ENCODE peak calls at places on chromosome 13, in four cellular contexts. O is IMR-90, Y is suprapubic skin, W is upper lobe of left lung. H is an unnamed sample. For H3K4me1 and H3K9me3, the result is how much of the 10 kb centered on the place peaks cover.

GRCh38 chr13:83153833-83154232 is 728.4 kb downstream of the SLITRK1 start:
- DNase-seq in O (no peak), Y (no peak), W (no peak), H (no peak)

GRCh38 chr13:30002577-30002976 is 152.2 kb upstream of the UBL3 start:
- DNase-seq in O (peak), Y (no peak), W (no peak), H (no peak)

GRCh38 chr13:112160558-112160957 is 93.6 kb downstream of the SOX1 start:
- DNase-seq in O (no peak), Y (no peak), W (no peak), H (no peak)

GRCh38 chr13:50387124-50387581 is 371.9 kb downstream of the KCNRG start:
- DNase-seq in O (peak), Y (no peak), W (peak), H (peak)

GRCh38 chr13:113564331-113565023 is 20.1 kb upstream of the TFDP1 start:
- DNase-seq in O (no peak), Y (no peak), W (no peak), H (peak)

GRCh38 chr13:65653548-65654078 is 1576.5 kb downstream of the PCDH9 start:
- DNase-seq in O (no peak), Y (no peak), W (no peak), H (no peak)

GRCh38 chr13:50334944-50335343 is 319.7 kb downstream of the KCNRG start:
- DNase-seq in O (peak), Y (no peak), W (no peak), H (no peak)

GRCh38 chr13:100506154-100506553 is 82.4 kb downstream of the GGACT start:
- DNase-seq in O (no peak), Y (no peak), W (no peak), H (no peak)

GRCh38 chr13:45967589-45967988 is 85.0 kb downstream of the ZC3H13 start:
- DNase-seq in O (no peak), Y (no peak), W (no peak), H (no peak)

GRCh38 chr13:104816716-104817115 is 1718.7 kb downstream of the EFNB2 start:
- DNase-seq in O (no peak), Y (no peak), W (no peak), H (no peak)

GRCh38 chr13:51364404-51365008 is 25.0 kb downstream of the SERPINE3 start:
- DNase-seq in O (peak), Y (no peak), W (no peak), H (no peak)

GRCh38 chr13:99501952-99502310 is 659 bp downstream of the TM9SF2 start:
- DNase-seq in O (peak), Y (peak), W (peak), H (no peak)

GRCh38 chr13:72004236-72004635 is 137.2 kb upstream of the DACH1 start:
- DNase-seq in O (no peak), Y (no peak), W (no peak), H (no peak)

GRCh38 chr13:87884874-87885273 is 213.7 kb downstream of the SLITRK5 start:
- DNase-seq in O (peak), Y (no peak), W (no peak), H (no peak)

GRCh38 chr13:33322965-33323668 is 37.6 kb upstream of the STARD13 start:
- DNase-seq in O (no peak), Y (no peak), W (no peak), H (no peak)

GRCh38 chr13:76829572-76830327 is 56.5 kb downstream of the KCTD12 start:
- DNase-seq in O (no peak), Y (no peak), W (no peak), H (no peak)

GRCh38 chr13:95073826-95074345 is 227.4 kb downstream of the ABCC4 start:
- DNase-seq in O (no peak), Y (no peak), W (no peak), H (no peak)

GRCh38 chr13:101512650-101513049 is 60.2 kb downstream of the ITGBL1 start:
- DNase-seq in O (no peak), Y (no peak), W (no peak), H (no peak)

GRCh38 chr13:23992722-23993438 is 95.6 kb upstream of the C1QTNF9B start:
- DNase-seq in O (no peak), Y (no peak), W (no peak), H (no peak)

GRCh38 chr13:28568286-28568685 is 73.4 kb upstream of the FLT1 start:
- DNase-seq in O (peak), Y (no peak), W (peak), H (no peak)

GRCh38 chr13:61664821-61665705 is 249.4 kb upstream of the PCDH20 start:
- DNase-seq in O (no peak), Y (no peak), W (no peak), H (peak)

GRCh38 chr13:60267498-60268202 is 103.9 kb upstream of the DIAPH3 start:
- DNase-seq in O (no peak), Y (no peak), W (peak), H (no peak)

GRCh38 chr13:51396352-51396751 is 56.5 kb downstream of the INTS6 start:
- DNase-seq in O (peak), Y (no peak), W (no peak), H (no peak)

GRCh38 chr13:48727252-48728011 is 73.7 kb downstream of the CYSLTR2 start:
- DNase-seq in O (peak), Y (no peak), W (no peak), H (no peak)

GRCh38 chr13:46168341-46168740 is 13.6 kb downstream of the LCP1 start:
- DNase-seq in O (no peak), Y (no peak), W (peak), H (peak)

GRCh38 chr13:99260216-99260615 is 2.0 kb upstream of the GPR18 start:
- DNase-seq in O (peak), Y (no peak), W (no peak), H (no peak)

GRCh38 chr13:113822266-113822665 is 41.6 kb downstream of the GAS6 start:
- DNase-seq in O (no peak), Y (no peak), W (no peak), H (no peak)

GRCh38 chr13:36298535-36299068 is 988 bp upstream of the CCDC169 start:
- DNase-seq in O (no peak), Y (no peak), W (no peak), H (no peak)

GRCh38 chr13:30216111-30216510 is 91.2 kb downstream of the KATNAL1 start:
- DNase-seq in O (no peak), Y (no peak), W (no peak), H (no peak)

GRCh38 chr13:55563267-55563666 is 1577.5 kb upstream of the PRR20A start:
- DNase-seq in O (no peak), Y (no peak), W (no peak), H (no peak)

GRCh38 chr13:47117268-47117667 is 220.4 kb upstream of the HTR2A start:
- DNase-seq in O (peak), Y (no peak), W (no peak), H (no peak)

GRCh38 chr13:101942038-101942437 is 459.8 kb downstream of the FGF14 start:
- DNase-seq in O (peak), Y (no peak), W (no peak), H (no peak)

GRCh38 chr13:80341771-80342271 is 895 bp upstream of the SPRY2 start:
- DNase-seq in O (peak), Y (peak), W (peak), H (peak)

GRCh38 chr13:45178349-45179142 is 22.3 kb downstream of the KCTD4 start:
- DNase-seq in O (peak), Y (no peak), W (no peak), H (no peak)

GRCh38 chr13:73767747-73768315 is 366.4 kb downstream of the KLF12 start:
- DNase-seq in O (no peak), Y (no peak), W (no peak), H (no peak)

GRCh38 chr13:27448308-27448707 is 2.1 kb downstream of the MTIF3 start:
- DNase-seq in O (no peak), Y (no peak), W (no peak), H (no peak)

GRCh38 chr13:27449081-27449603 is 1.2 kb downstream of the MTIF3 start:
- DNase-seq in O (no peak), Y (no peak), W (no peak), H (no peak)

GRCh38 chr13:27450921-27451461 is 627 bp upstream of the MTIF3 start:
- DNase-seq in O (peak), Y (peak), W (peak), H (peak)

GRCh38 chr13:27446986-27447583 is 3.3 kb downstream of the MTIF3 start:
- DNase-seq in O (no peak), Y (no peak), W (no peak), H (no peak)

DNA sequence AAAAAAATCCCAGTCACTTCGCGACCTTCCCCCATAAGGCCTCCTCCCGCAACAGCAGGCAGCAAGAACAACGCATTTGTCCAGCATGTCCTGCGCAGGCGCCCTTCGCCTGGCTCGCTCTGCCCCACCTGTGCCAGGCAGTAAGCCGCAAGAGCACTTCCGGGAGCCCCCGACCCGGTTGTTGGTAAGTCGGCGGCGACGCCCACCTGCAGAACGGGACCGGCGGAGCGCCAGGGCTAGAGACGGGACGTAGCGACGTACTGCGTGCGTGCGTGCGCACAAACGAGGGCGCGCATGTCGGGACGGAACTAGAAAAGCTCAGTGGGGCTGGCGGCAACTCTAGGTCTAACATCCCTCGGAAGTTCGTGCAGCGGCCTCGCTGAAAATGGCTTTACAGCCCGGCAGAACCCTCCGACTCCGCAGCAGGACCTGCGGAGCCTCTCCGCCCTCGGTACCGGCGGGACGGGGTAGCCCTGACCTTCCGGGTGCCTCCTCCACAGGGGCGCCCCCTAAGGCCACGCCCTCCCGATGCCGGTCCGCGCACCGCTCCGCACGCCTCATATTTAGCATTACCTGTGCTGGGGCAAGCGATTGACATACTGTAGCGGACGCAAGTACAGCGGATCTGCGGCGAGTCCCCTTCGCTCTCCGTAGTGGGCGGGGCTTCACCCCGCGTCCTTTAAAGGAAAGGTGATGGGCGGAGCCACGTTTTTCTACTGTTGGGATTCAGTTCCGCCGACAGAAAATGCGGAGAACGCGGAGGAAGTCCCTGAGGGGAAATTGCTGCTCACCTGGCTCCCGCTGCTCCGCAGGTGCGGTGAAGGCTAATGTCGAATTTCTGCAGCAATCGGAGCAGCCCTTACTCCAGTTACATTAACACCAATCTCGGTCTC is at the start of gene MTIF3:
- DNase-seq in O (peak), Y (peak), W (peak), H (peak)
- TF ChIP-seq POLR2A in O (peak), Y (no peak), W (no peak), H (no peak)

GRCh38 chr13:110200276-110200675 is 106.7 kb downstream of the COL4A1 start:
- DNase-seq in O (no peak), Y (no peak), W (no peak), H (no peak)
- H3K4me1 ChIP-seq in O (under half), Y (under half), W (under half), H (under half)

GRCh38 chr13:39058040-39058439 is 19.8 kb downstream of the NHLRC3 start:
- DNase-seq in O (no peak), Y (no peak), W (no peak), H (no peak)

GRCh38 chr13:39051157-39051556 is 12.9 kb downstream of the NHLRC3 start:
- DNase-seq in O (peak), Y (no peak), W (no peak), H (no peak)

GRCh38 chr13:39054112-39054511 is 15.9 kb downstream of the NHLRC3 start:
- DNase-seq in O (no peak), Y (no peak), W (no peak), H (no peak)

GRCh38 chr13:39052944-39053343 is 14.7 kb downstream of the NHLRC3 start:
- DNase-seq in O (no peak), Y (no peak), W (no peak), H (no peak)

DNA sequence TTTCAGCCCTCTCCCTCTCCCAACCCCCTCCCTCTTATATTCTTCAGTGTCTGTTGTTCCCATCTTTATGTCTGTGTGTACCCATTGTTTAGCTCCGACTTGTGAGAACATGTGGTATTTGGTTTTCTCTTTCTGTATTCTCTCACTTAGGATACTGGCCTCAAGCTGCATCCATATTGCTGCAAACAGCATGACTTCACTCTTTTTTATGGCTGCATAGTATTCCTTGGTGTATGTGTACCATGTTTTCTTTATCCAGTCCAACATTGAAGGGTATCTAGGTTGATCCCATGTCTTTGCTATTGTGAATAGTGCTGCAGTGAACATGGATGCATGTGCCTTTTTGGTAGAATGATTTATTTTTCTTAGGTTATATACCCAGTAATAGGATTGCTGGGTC is 17.8 kb downstream of the NHLRC3 start:
- DNase-seq in O (no peak), Y (no peak), W (no peak), H (no peak)
- H3K9me3 ChIP-seq in O (under half), Y (under half), W (under half), H (under half)

GRCh38 chr13:109396266-109396665 is 390.1 kb downstream of the IRS2 start:
- DNase-seq in O (no peak), Y (no peak), W (no peak), H (no peak)
- TF ChIP-seq POLR2A in O (no peak), Y (no peak), W (no peak), H (no peak)

GRCh38 chr13:39350461-39350881 is 252.5 kb downstream of the LHFPL6 start:
- DNase-seq in O (no peak), Y (no peak), W (no peak), H (no peak)
- H3K4me1 ChIP-seq in O (under half), Y (under half), W (under half), H (under half)